ENCODE peak calls at places on chromosomes 6 and 20, in nine cellular contexts. I is NCI-H1092; J is T-helper 9 cell; H is fibroblast of lung; U is SHP77; S is B cell; X is activated T-helper 1 cell treated with anti-CD3 and anti-CD28 coated beads, Interleukin-12 subunit alpha, Interleukin-12 subunit beta, Interleukin-2, Interleukin-4 antibody, amounts not matched to agents 30 ng/mL and 10 ng/mL and 1 ng/mL, durations not matched to agents 14 hours and 24 hours and 36 hours; G is amygdala; Q is hepatocyte. D is an unnamed sample.

GRCh38 chr20:38601216-38602184 is at the start of gene ARHGAP40:
- DNase-seq in U (no peak), I (no peak), X (no peak), H (peak), Q (peak), G (no peak), S (no peak), J (no peak), D (no peak)

GRCh38 chr6:10505529-10505928 is 15.6 kb upstream of the GCNT2 start:
- DNase-seq in G (no peak), I (no peak), X (no peak), U (no peak), Q (peak), H (no peak), S (no peak), J (no peak), D (no peak)

GRCh38 chr6:170211404-170212025 is 79.4 kb downstream of the DLL1 start:
- DNase-seq in U (no peak), G (no peak), J (no peak), S (no peak), I (no peak), Q (no peak), H (no peak), X (no peak), D (no peak)

GRCh38 chr20:32626859-32627636 is 41.9 kb upstream of the NOL4L start:
- DNase-seq in H (no peak), J (no peak), S (peak), I (peak), Q (no peak), G (peak), X (no peak), U (peak), D (no peak)

GRCh38 chr6:15515660-15516375 is 147.0 kb downstream of the DTNBP1 start:
- DNase-seq in H (no peak), G (no peak), U (no peak), J (no peak), I (no peak), X (no peak), Q (no peak), S (no peak), D (no peak)

GRCh38 chr20:13765299-13765698 is 19.4 kb downstream of the ESF1 start:
- DNase-seq in X (no peak), G (no peak), U (no peak), S (no peak), J (no peak), I (no peak), H (no peak), Q (no peak), D (no peak)

GRCh38 chr6:524803-525202 is 132.1 kb downstream of the HUS1B start:
- DNase-seq in I (no peak), S (no peak), H (no peak), U (no peak), J (no peak), X (no peak), G (no peak), Q (no peak), D (peak)

GRCh38 chr6:5832621-5833107 is 174.1 kb downstream of the NRN1 start:
- DNase-seq in S (no peak), Q (no peak), X (no peak), H (no peak), G (no peak), I (no peak), U (no peak), J (no peak), D (no peak)

GRCh38 chr6:144921206-144921975 is 636.3 kb downstream of the UTRN start:
- DNase-seq in Q (no peak), G (no peak), U (no peak), S (no peak), J (no peak), I (no peak), X (no peak), H (no peak), D (no peak)

GRCh38 chr6:63839485-63839884 is 203.9 kb downstream of the PHF3 start:
- DNase-seq in G (no peak), U (no peak), J (no peak), Q (no peak), X (no peak), H (peak), S (no peak), I (no peak), D (no peak)

GRCh38 chr20:46618316-46619110 is 32.7 kb downstream of the SLC13A3 start:
- DNase-seq in X (no peak), Q (no peak), S (no peak), I (no peak), J (no peak), H (no peak), U (no peak), G (no peak), D (no peak)

GRCh38 chr6:47206626-47207025 is 103.1 kb downstream of the TNFRSF21 start:
- DNase-seq in Q (no peak), X (no peak), S (no peak), J (no peak), G (no peak), I (no peak), U (no peak), H (peak), D (no peak)

GRCh38 chr20:9920908-9921307 is 82.0 kb upstream of the PAK5 start:
- DNase-seq in H (no peak), Q (no peak), I (no peak), X (no peak), J (no peak), S (no peak), G (no peak), U (no peak), D (no peak)

GRCh38 chr6:7087066-7087465 is 20.7 kb upstream of the RREB1 start:
- DNase-seq in J (no peak), I (no peak), Q (no peak), U (no peak), X (no peak), H (peak), S (no peak), G (no peak), D (no peak)

GRCh38 chr6:72621243-72622093 is at the start of gene KCNQ5:
- DNase-seq in H (peak), U (no peak), I (no peak), Q (peak), S (peak), G (no peak), J (no peak), X (no peak), D (no peak)

GRCh38 chr6:109879521-109879920 is 98.6 kb upstream of the GPR6 start:
- DNase-seq in J (no peak), X (no peak), Q (no peak), U (no peak), S (no peak), H (no peak), I (no peak), G (no peak), D (no peak)

GRCh38 chr6:164832410-164832809 is 477.0 kb downstream of the C6orf118 start:
- DNase-seq in U (no peak), J (no peak), Q (no peak), H (no peak), X (no peak), S (no peak), I (no peak), G (peak), D (no peak)

GRCh38 chr6:166581091-166581511 is 5.4 kb downstream of the RAMACL start:
- DNase-seq in I (no peak), G (no peak), S (no peak), H (no peak), Q (no peak), X (no peak), J (no peak), U (no peak), D (no peak)

GRCh38 chr20:25007491-25008305 is 15.1 kb upstream of the APMAP start:
- DNase-seq in I (no peak), G (no peak), X (no peak), Q (no peak), U (no peak), H (no peak), J (no peak), S (no peak), D (no peak)

GRCh38 chr6:159045826-159046225 is 1.0 kb upstream of the TAGAP start:
- DNase-seq in Q (no peak), G (no peak), S (no peak), H (no peak), U (no peak), X (no peak), J (no peak), I (no peak), D (no peak)

GRCh38 chr6:43308101-43308989 is at the start of gene CRIP3:
- DNase-seq in X (peak), J (peak), I (peak), U (no peak), S (peak), Q (peak), H (peak), G (no peak), D (peak)

GRCh38 chr6:13836170-13836569 is 21.8 kb upstream of the MCUR1 start:
- DNase-seq in H (no peak), X (no peak), Q (no peak), J (no peak), S (no peak), I (no peak), G (no peak), U (no peak), D (no peak)

GRCh38 chr6:57021086-57021720 is 25.3 kb upstream of the KIAA1586 start:
- DNase-seq in G (no peak), X (no peak), Q (peak), S (peak), U (peak), H (peak), J (no peak), I (no peak), D (no peak)

GRCh38 chr6:85418059-85418458 is 31.8 kb upstream of the NT5E start:
- DNase-seq in G (no peak), I (no peak), U (no peak), H (peak), Q (no peak), S (no peak), J (no peak), X (no peak), D (no peak)

GRCh38 chr6:147205690-147206600 is 1.7 kb downstream of the STXBP5 start:
- DNase-seq in U (peak), H (peak), Q (no peak), J (no peak), G (no peak), X (no peak), S (no peak), I (no peak), D (no peak)

GRCh38 chr6:76165471-76166221 is 93.2 kb upstream of the IMPG1 start:
- DNase-seq in Q (no peak), H (no peak), X (no peak), I (no peak), G (no peak), J (no peak), S (no peak), U (no peak), D (no peak)

GRCh38 chr6:15989397-15989796 is 139.5 kb upstream of the MYLIP start:
- DNase-seq in J (no peak), G (no peak), X (no peak), I (no peak), H (no peak), S (no peak), U (no peak), Q (no peak), D (no peak)

GRCh38 chr6:93423542-93423941 is 4.2 kb upstream of the EPHA7 start:
- DNase-seq in S (no peak), U (peak), Q (peak), H (peak), I (peak), J (no peak), X (no peak), G (no peak), D (no peak)

GRCh38 chr6:129863664-129864063 is 2.5 kb upstream of the TMEM244 start:
- DNase-seq in X (no peak), Q (no peak), S (no peak), U (no peak), G (no peak), I (no peak), J (no peak), H (peak), D (no peak)

GRCh38 chr6:40395066-40395697 is 192.0 kb downstream of the LRFN2 start:
- DNase-seq in S (no peak), H (no peak), I (peak), G (no peak), Q (no peak), U (peak), X (no peak), J (no peak), D (no peak)

GRCh38 chr6:63644668-63645326 is 9.2 kb downstream of the PHF3 start:
- DNase-seq in I (peak), X (no peak), J (no peak), H (peak), G (no peak), U (no peak), Q (no peak), S (no peak), D (no peak)

GRCh38 chr6:26175428-26176181 is 88.4 kb downstream of the HFE start:
- DNase-seq in S (peak), Q (peak), X (peak), U (peak), G (no peak), I (no peak), H (peak), J (peak), D (no peak)

GRCh38 chr6:166168616-166169548 is 1.2 kb upstream of the TBXT start:
- DNase-seq in H (no peak), Q (no peak), J (no peak), I (no peak), X (no peak), U (no peak), S (peak), G (no peak), D (no peak)